ENCODE peak calls at places on chromosomes 4 and X, in ten cellular contexts. E is naive thymus-derived CD4-positive, alpha-beta T cell; J is ovary; X is activated naive CD4-positive, alpha-beta T cell; S is right cardiac atrium; H is astrocyte of the hippocampus; I is KBM-7; W is ELF-1; U is COR-L47; Q is GM23338. K is an unnamed sample.

GRCh38 chrX:11533211-11533651 is 132.5 kb downstream of the ARHGAP6 start:
- DNase-seq in E (peak), J (no peak), X (no peak), S (no peak), H (peak), I (peak), W (no peak), U (peak), Q (peak), K (no peak)

GRCh38 chr4:103719320-103720204 is at the start of gene TACR3:
- DNase-seq in E (no peak), J (no peak), X (no peak), S (no peak), H (peak), I (no peak), W (peak), U (no peak), Q (peak), K (peak)

GRCh38 chrX:30887721-30888120 is 1.3 kb downstream of the TAB3 start:
- DNase-seq in E (no peak), J (no peak), X (no peak), S (no peak), H (no peak), I (no peak), W (no peak), U (no peak), Q (no peak), K (no peak)

GRCh38 chr4:10590896-10591295 is 93.7 kb downstream of the CLNK start:
- DNase-seq in E (no peak), J (no peak), X (no peak), S (no peak), H (no peak), I (no peak), W (no peak), U (no peak), Q (no peak), K (no peak)

GRCh38 chr4:1208970-1209704 is 36.8 kb upstream of the SPON2 start:
- DNase-seq in E (no peak), J (peak), X (no peak), S (peak), H (no peak), I (no peak), W (no peak), U (no peak), Q (peak), K (no peak)

GRCh38 chr4:66071911-66072310 is 401.6 kb upstream of the EPHA5 start:
- DNase-seq in E (no peak), J (no peak), X (no peak), S (no peak), H (peak), I (no peak), W (no peak), U (no peak), Q (no peak), K (no peak)

GRCh38 chr4:5638316-5638715 is 70.0 kb downstream of the EVC2 start:
- DNase-seq in E (no peak), J (no peak), X (no peak), S (no peak), H (peak), I (no peak), W (no peak), U (no peak), Q (no peak), K (no peak)

GRCh38 chr4:15240764-15241163 is 187.1 kb upstream of the C1QTNF7 start:
- DNase-seq in E (no peak), J (no peak), X (no peak), S (no peak), H (no peak), I (no peak), W (no peak), U (no peak), Q (no peak), K (no peak)

GRCh38 chr4:77336411-77337142 is 179.6 kb downstream of the CCNG2 start:
- DNase-seq in E (no peak), J (no peak), X (no peak), S (no peak), H (no peak), I (no peak), W (no peak), U (no peak), Q (no peak), K (no peak)

GRCh38 chr4:76943129-76943620 is 6.4 kb upstream of the SEPTIN11 start:
- DNase-seq in E (no peak), J (no peak), X (no peak), S (no peak), H (peak), I (no peak), W (no peak), U (no peak), Q (no peak), K (no peak)

GRCh38 chrX:1153940-1154339 is 58.5 kb downstream of the CRLF2 start:
- DNase-seq in E (no peak), J (no peak), X (no peak), S (no peak), H (no peak), I (no peak), W (peak), U (no peak), Q (no peak), K (peak)

GRCh38 chrX:52598886-52599285 is 55.8 kb downstream of the SSX7 start:
- DNase-seq in E (no peak), J (no peak), X (no peak), S (no peak), H (no peak), I (no peak), W (no peak), U (no peak), Q (no peak), K (no peak)

GRCh38 chrX:134895785-134896184 is 95.0 kb upstream of the SMIM10 start:
- DNase-seq in E (no peak), J (no peak), X (no peak), S (no peak), H (no peak), I (no peak), W (no peak), U (no peak), Q (no peak), K (no peak)

GRCh38 chr4:48225368-48226141 is 44.1 kb downstream of the TEC start:
- DNase-seq in E (no peak), J (no peak), X (no peak), S (no peak), H (no peak), I (no peak), W (no peak), U (no peak), Q (peak), K (no peak)

GRCh38 chr4:3316146-3316545 is 23.3 kb downstream of the RGS12 start:
- DNase-seq in E (no peak), J (no peak), X (no peak), S (peak), H (no peak), I (no peak), W (no peak), U (no peak), Q (no peak), K (peak)

GRCh38 chrX:31199770-31200114 is 127.9 kb upstream of the FTHL17 start:
- DNase-seq in E (no peak), J (no peak), X (no peak), S (no peak), H (no peak), I (no peak), W (peak), U (no peak), Q (peak), K (no peak)

GRCh38 chr4:144905286-144905685 is 192.7 kb downstream of the ANAPC10 start:
- DNase-seq in E (no peak), J (no peak), X (no peak), S (no peak), H (peak), I (no peak), W (peak), U (no peak), Q (peak), K (no peak)

GRCh38 chr4:182604161-182604591 is 313.0 kb downstream of the DCTD start:
- DNase-seq in E (no peak), J (no peak), X (no peak), S (no peak), H (peak), I (no peak), W (no peak), U (peak), Q (no peak), K (no peak)

GRCh38 chr4:177080388-177080787 is 229.3 kb upstream of the NEIL3 start:
- DNase-seq in E (no peak), J (no peak), X (no peak), S (no peak), H (no peak), I (no peak), W (no peak), U (no peak), Q (no peak), K (no peak)

GRCh38 chrX:2875798-2876399 is 47.2 kb downstream of the GYG2 start:
- DNase-seq in E (no peak), J (no peak), X (no peak), S (no peak), H (no peak), I (peak), W (peak), U (no peak), Q (peak), K (no peak)

GRCh38 chr4:103099691-103100392 is at the start of gene BDH2:
- DNase-seq in E (peak), J (no peak), X (no peak), S (no peak), H (peak), I (peak), W (peak), U (peak), Q (peak), K (peak)

GRCh38 chr4:183729430-183730328 is 70.6 kb downstream of the TRAPPC11 start:
- DNase-seq in E (no peak), J (no peak), X (no peak), S (no peak), H (peak), I (no peak), W (no peak), U (no peak), Q (no peak), K (no peak)

GRCh38 chr4:10020871-10021676 is at the start of gene SLC2A9:
- DNase-seq in E (no peak), J (no peak), X (no peak), S (peak), H (no peak), I (no peak), W (no peak), U (no peak), Q (no peak), K (peak)

GRCh38 chr4:179110356-179110755 is 1668.1 kb upstream of the AGA start:
- DNase-seq in E (no peak), J (no peak), X (no peak), S (no peak), H (peak), I (no peak), W (peak), U (no peak), Q (no peak), K (no peak)

GRCh38 chrX:9604111-9604907 is 139.5 kb downstream of the TBL1X start:
- DNase-seq in E (no peak), J (peak), X (no peak), S (peak), H (no peak), I (no peak), W (no peak), U (no peak), Q (no peak), K (no peak)

GRCh38 chr4:145909331-145909730 is 29.3 kb downstream of the ZNF827 start:
- DNase-seq in E (no peak), J (peak), X (no peak), S (peak), H (no peak), I (peak), W (peak), U (no peak), Q (peak), K (peak)

GRCh38 chr4:2798399-2799301 is 5.8 kb downstream of the SH3BP2 start:
- DNase-seq in E (peak), J (peak), X (no peak), S (peak), H (peak), I (peak), W (peak), U (no peak), Q (no peak), K (no peak)

GRCh38 chr4:3269105-3269927 is 20.4 kb downstream of the MSANTD1 start:
- DNase-seq in E (no peak), J (no peak), X (no peak), S (peak), H (no peak), I (no peak), W (no peak), U (no peak), Q (no peak), K (peak)

GRCh38 chr4:107894138-107894603 is 37.2 kb upstream of the CYP2U1 start:
- DNase-seq in E (no peak), J (no peak), X (no peak), S (no peak), H (no peak), I (no peak), W (no peak), U (no peak), Q (no peak), K (no peak)

GRCh38 chr4:15755321-15755750 is 22.8 kb upstream of the CD38 start:
- DNase-seq in E (no peak), J (no peak), X (no peak), S (no peak), H (peak), I (no peak), W (no peak), U (no peak), Q (no peak), K (no peak)

GRCh38 chr4:101806914-101807313 is 16.4 kb downstream of the BANK1 start:
- DNase-seq in E (no peak), J (no peak), X (no peak), S (no peak), H (peak), I (peak), W (no peak), U (no peak), Q (no peak), K (no peak)

GRCh38 chr4:38664704-38665401 is 854 bp downstream of the KLF3 start:
- DNase-seq in E (peak), J (peak), X (no peak), S (peak), H (peak), I (peak), W (peak), U (peak), Q (peak), K (peak)